ENCODE peak calls at places on chromosome 6, in eight cellular contexts. N is CD4-positive, CD25-positive, alpha-beta regulatory T cell; C is cardiac fibroblast; O is left lung; K is psoas muscle; L is adipocyte; I is fibroblast of the aortic adventitia; H is IMR-90. W is an unnamed sample.

GRCh38 chr6:113997106-113997505 is 26.2 kb upstream of the HDAC2 start:
- DNase-seq in H (peak; percentile 87), L (peak; percentile 88), C (peak; percentile 82), K (no peak), N (no peak), O (no peak), I (peak; percentile 89), W (no peak)

GRCh38 chr6:143248359-143248758 is 187.7 kb downstream of the AIG1 start:
- DNase-seq in N (no peak), C (no peak), O (no peak), L (no peak), I (no peak), K (no peak), H (no peak), W (no peak)

GRCh38 chr6:160978141-160978926 is 13.2 kb upstream of the MAP3K4 start:
- DNase-seq in C (peak; percentile 42), L (peak; percentile 79), I (peak; percentile 69), N (no peak), K (no peak), O (no peak), H (peak; percentile 68), W (no peak)

GRCh38 chr6:85643530-85644373 is 1.1 kb upstream of the SYNCRIP start:
- DNase-seq in L (peak; percentile 97), N (peak; percentile 50), O (peak; percentile 95), I (peak; percentile 99), K (peak; percentile 92), C (peak; percentile 98), H (peak; percentile 93), W (peak; percentile 77)

GRCh38 chr6:128605961-128606360 is 85.6 kb upstream of the PTPRK start:
- DNase-seq in N (no peak), H (peak; percentile 15), K (no peak), C (peak; percentile 37), O (no peak), L (peak; percentile 39), I (peak; percentile 48), W (no peak)

GRCh38 chr6:94245395-94245794 is 826.0 kb upstream of the EPHA7 start:
- DNase-seq in N (no peak), K (no peak), C (no peak), L (no peak), O (no peak), I (no peak), H (no peak), W (no peak)

GRCh38 chr6:74249658-74250057 is 553.7 kb downstream of the CD109 start:
- DNase-seq in H (peak; percentile 96), L (no peak), K (no peak), O (no peak), N (no peak), C (peak; percentile 8), I (no peak), W (no peak)

GRCh38 chr6:90403489-90404381 is 107.1 kb upstream of the BACH2 start:
- DNase-seq in L (peak; percentile 66), O (peak; percentile 79), K (peak; percentile 37), H (peak; percentile 90), N (no peak), C (peak; percentile 79), I (peak; percentile 52), W (no peak)

GRCh38 chr6:104639671-104640070 is 220.0 kb downstream of the HACE1 start:
- DNase-seq in K (no peak), O (no peak), N (no peak), H (peak; percentile 43), C (peak; percentile 78), I (peak; percentile 13), L (peak; percentile 87), W (no peak)

GRCh38 chr6:7146079-7146828 is 38.5 kb downstream of the RREB1 start:
- DNase-seq in H (peak; percentile 80), C (peak; percentile 52), O (peak; percentile 85), I (peak; percentile 65), N (no peak), L (peak; percentile 52), K (peak; percentile 43), W (peak; percentile 61)

GRCh38 chr6:40874495-40874894 is 164.5 kb downstream of the UNC5CL start:
- DNase-seq in I (no peak), O (no peak), L (no peak), N (no peak), K (no peak), C (no peak), H (no peak), W (no peak)

GRCh38 chr6:143513410-143513809 is 1.9 kb upstream of the FUCA2 start:
- DNase-seq in I (no peak), C (no peak), N (peak; percentile 10), K (no peak), H (no peak), L (peak; percentile 19), O (no peak), W (no peak)

GRCh38 chr6:5723905-5724691 is 282.6 kb downstream of the NRN1 start:
- DNase-seq in L (no peak), C (no peak), I (no peak), H (no peak), N (no peak), O (no peak), K (no peak), W (no peak)

GRCh38 chr6:4370066-4370465 is 234.7 kb upstream of the ECI2 start:
- DNase-seq in N (no peak), L (peak; percentile 74), H (peak; percentile 98), C (peak; percentile 80), K (no peak), I (peak; percentile 92), O (no peak), W (no peak)

GRCh38 chr6:128064540-128064895 is 163.7 kb upstream of the THEMIS start:
- DNase-seq in N (no peak), I (no peak), C (no peak), O (no peak), K (no peak), L (no peak), H (peak; percentile 32), W (no peak)

GRCh38 chr6:158698876-158699440 is 49.1 kb downstream of the SYTL3 start:
- DNase-seq in O (no peak), N (no peak), K (no peak), H (peak; percentile 61), C (no peak), I (no peak), L (no peak), W (no peak)

GRCh38 chr6:37693546-37694250 is 4.0 kb downstream of the MDGA1 start:
- DNase-seq in C (no peak), N (no peak), H (no peak), I (no peak), L (no peak), O (no peak), K (no peak), W (no peak)

GRCh38 chr6:32216292-32216691 is 7.6 kb downstream of the NOTCH4 start:
- DNase-seq in O (no peak), N (no peak), C (no peak), L (no peak), I (no peak), K (no peak), H (no peak), W (no peak)

GRCh38 chr6:131182991-131183425 is 47.7 kb downstream of the AKAP7 start:
- DNase-seq in O (no peak), K (no peak), C (peak; percentile 65), L (peak; percentile 80), H (peak; percentile 56), N (no peak), I (peak; percentile 59), W (no peak)

GRCh38 chr6:167798453-167798852 is 28.3 kb upstream of the AFDN start:
- DNase-seq in N (no peak), O (no peak), I (no peak), K (no peak), C (no peak), H (no peak), L (no peak), W (no peak)

GRCh38 chr6:167797871-167798265 is 28.8 kb upstream of the AFDN start:
- DNase-seq in C (no peak), I (no peak), K (no peak), O (no peak), N (no peak), L (no peak), H (no peak), W (no peak)

GRCh38 chr6:167795874-167796667 is 30.6 kb upstream of the AFDN start:
- DNase-seq in O (peak; percentile 78), L (no peak), H (no peak), C (peak; percentile 8), K (peak; percentile 42), I (no peak), N (no peak), W (peak; percentile 71)

GRCh38 chr6:167796668-167797031 is 30.1 kb upstream of the AFDN start:
- DNase-seq in L (no peak), I (no peak), K (no peak), N (no peak), H (no peak), O (peak; percentile 72), C (no peak), W (no peak)

DNA sequence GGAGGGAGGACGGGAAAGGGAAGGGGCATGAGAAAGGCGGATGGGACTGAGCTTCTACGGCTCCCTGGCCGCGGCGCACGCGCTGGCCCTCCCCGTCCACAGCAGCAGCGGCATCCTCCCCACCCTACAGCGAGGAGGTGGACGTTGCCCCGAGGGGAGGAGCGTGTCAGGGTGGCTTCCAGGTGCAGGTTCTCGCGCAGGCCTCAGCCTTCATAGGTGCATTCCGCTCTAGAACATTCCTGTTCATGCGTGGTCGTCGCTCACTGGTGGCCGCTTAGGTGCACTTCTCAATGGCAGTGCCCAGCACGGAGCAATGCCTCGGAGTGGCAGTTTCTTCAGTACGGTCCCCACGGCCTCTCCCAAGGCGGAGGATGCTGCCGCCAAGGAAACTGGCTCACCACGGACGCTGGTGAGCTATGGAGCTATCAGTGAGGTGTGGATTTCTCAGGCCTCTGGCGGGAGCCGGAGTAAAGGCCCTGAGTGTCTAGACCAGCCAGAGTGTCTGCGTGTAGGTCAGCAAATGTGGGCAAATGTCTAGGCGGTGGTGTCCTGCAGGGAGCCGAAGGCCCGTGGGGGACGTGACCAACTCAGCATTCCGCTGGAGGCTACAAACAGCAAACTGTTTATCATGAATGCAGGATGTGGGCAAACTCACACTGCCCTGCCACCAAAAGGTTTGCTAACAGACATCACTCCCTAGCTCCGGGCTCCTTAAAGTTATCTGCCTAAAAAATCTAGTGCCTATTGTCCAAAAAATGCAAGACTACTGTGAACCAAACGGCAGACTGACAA is 29.4 kb upstream of the AFDN start:
- DNase-seq in K (no peak), H (no peak), N (no peak), C (no peak), L (no peak), O (peak; percentile 68), I (no peak), W (no peak)
- H3K4me3 ChIP-seq in K (peak overlapping the region; percentile 49), H (no peak overlapping the region), N (no peak overlapping the region), C (peak overlapping the region; percentile 18), L (no peak overlapping the region), O (peak overlapping the region; percentile 18), I (no peak overlapping the region), W (no peak overlapping the region)

GRCh38 chr6:29977425-29977727 is 35.0 kb downstream of the HLA-A start:
- DNase-seq in H (no peak), C (no peak), O (no peak), N (no peak), K (no peak), L (no peak), I (no peak), W (no peak)
- H3K4me3 ChIP-seq in H (peak overlapping the region; percentile 60), C (peak overlapping the region; percentile 56), O (peak overlapping the region; percentile 37), N (peak overlapping the region; percentile 26), K (peak overlapping the region; percentile 75), L (peak overlapping the region; percentile 87), I (peak overlapping the region; percentile 68), W (peak overlapping the region; percentile 54)

GRCh38 chr6:72533601-72534000 is 88.3 kb upstream of the KCNQ5 start:
- DNase-seq in N (no peak), O (no peak), K (no peak), C (no peak), H (peak; percentile 38), I (no peak), L (peak; percentile 30), W (no peak)
- H3K4me3 ChIP-seq in N (no peak overlapping the region), O (no peak overlapping the region), K (no peak overlapping the region), C (no peak overlapping the region), H (no peak overlapping the region), I (no peak overlapping the region), L (no peak overlapping the region), W (no peak overlapping the region)

GRCh38 chr6:17385660-17386059 is 7.7 kb upstream of the CAP2 start:
- DNase-seq in N (no peak), I (no peak), K (no peak), L (no peak), O (no peak), H (peak; percentile 85), C (peak; percentile 51), W (no peak)
- H3K4me3 ChIP-seq in N (no peak overlapping the region), I (no peak overlapping the region), K (peak overlapping the region; percentile 51), L (no peak overlapping the region), O (no peak overlapping the region), H (no peak overlapping the region), C (no peak overlapping the region), W (no peak overlapping the region)

W was measured in LNCaP clone FGC.